ENCODE peak calls at places on chromosomes 6 and 20, in ten cellular contexts. One of them, this sample, is unnamed.

GRCh38 chr20:2626853-2627541 is 25.4 kb upstream of the NOP56 start:
- DNase-seq in MM.1S: no peak
- DNase-seq in esophagus muscularis mucosa: no peak
- DNase-seq in ovary: no peak
- DNase-seq in OCI-LY7: no peak
- DNase-seq in fibroblast of lung: peak
- DNase-seq in GM13976: no peak
- DNase-seq in heart left ventricle: no peak
- DNase-seq in heart right ventricle: no peak
- DNase-seq in HL-60: no peak
- DNase-seq in this sample: peak

GRCh38 chr6:158026054-158026900 is 44.6 kb downstream of the SYNJ2 start:
- DNase-seq in MM.1S: no peak
- DNase-seq in esophagus muscularis mucosa: no peak
- DNase-seq in ovary: peak
- DNase-seq in OCI-LY7: peak
- DNase-seq in fibroblast of lung: peak
- DNase-seq in GM13976: peak
- DNase-seq in heart left ventricle: peak
- DNase-seq in heart right ventricle: peak
- DNase-seq in HL-60: peak
- DNase-seq in this sample: peak

GRCh38 chr6:135066806-135067205 is 12.2 kb upstream of the HBS1L start:
- DNase-seq in MM.1S: no peak
- DNase-seq in esophagus muscularis mucosa: no peak
- DNase-seq in ovary: no peak
- DNase-seq in OCI-LY7: no peak
- DNase-seq in fibroblast of lung: no peak
- DNase-seq in GM13976: no peak
- DNase-seq in heart left ventricle: no peak
- DNase-seq in heart right ventricle: no peak
- DNase-seq in HL-60: no peak
- DNase-seq in this sample: no peak

GRCh38 chr6:26538936-26539615 is 910 bp downstream of the HMGN4 start:
- DNase-seq in MM.1S: no peak
- DNase-seq in esophagus muscularis mucosa: no peak
- DNase-seq in ovary: no peak
- DNase-seq in OCI-LY7: no peak
- DNase-seq in fibroblast of lung: no peak
- DNase-seq in GM13976: no peak
- DNase-seq in heart left ventricle: no peak
- DNase-seq in heart right ventricle: no peak
- DNase-seq in HL-60: no peak
- DNase-seq in this sample: peak

GRCh38 chr6:106609699-106610098 is 19.6 kb downstream of the RTN4IP1 start:
- DNase-seq in MM.1S: no peak
- DNase-seq in esophagus muscularis mucosa: no peak
- DNase-seq in ovary: no peak
- DNase-seq in OCI-LY7: peak
- DNase-seq in fibroblast of lung: no peak
- DNase-seq in GM13976: no peak
- DNase-seq in heart left ventricle: no peak
- DNase-seq in heart right ventricle: no peak
- DNase-seq in HL-60: no peak
- DNase-seq in this sample: peak

GRCh38 chr6:57064809-57065208 is 18.3 kb downstream of the KIAA1586 start:
- DNase-seq in MM.1S: no peak
- DNase-seq in esophagus muscularis mucosa: no peak
- DNase-seq in ovary: no peak
- DNase-seq in OCI-LY7: no peak
- DNase-seq in fibroblast of lung: no peak
- DNase-seq in GM13976: no peak
- DNase-seq in heart left ventricle: no peak
- DNase-seq in heart right ventricle: no peak
- DNase-seq in HL-60: no peak
- DNase-seq in this sample: peak

GRCh38 chr6:163494279-163494727 is 79.8 kb downstream of the QKI start:
- DNase-seq in MM.1S: no peak
- DNase-seq in esophagus muscularis mucosa: no peak
- DNase-seq in ovary: no peak
- DNase-seq in OCI-LY7: no peak
- DNase-seq in fibroblast of lung: no peak
- DNase-seq in GM13976: no peak
- DNase-seq in heart left ventricle: no peak
- DNase-seq in heart right ventricle: no peak
- DNase-seq in HL-60: no peak
- DNase-seq in this sample: no peak

GRCh38 chr6:20242397-20242796 is 30.1 kb upstream of the MBOAT1 start:
- DNase-seq in MM.1S: no peak
- DNase-seq in esophagus muscularis mucosa: no peak
- DNase-seq in ovary: no peak
- DNase-seq in OCI-LY7: no peak
- DNase-seq in fibroblast of lung: no peak
- DNase-seq in GM13976: no peak
- DNase-seq in heart left ventricle: no peak
- DNase-seq in heart right ventricle: no peak
- DNase-seq in HL-60: no peak
- DNase-seq in this sample: no peak

GRCh38 chr20:23476015-23476754 is 14.7 kb upstream of the CST8 start:
- DNase-seq in MM.1S: no peak
- DNase-seq in esophagus muscularis mucosa: peak
- DNase-seq in ovary: no peak
- DNase-seq in OCI-LY7: no peak
- DNase-seq in fibroblast of lung: no peak
- DNase-seq in GM13976: no peak
- DNase-seq in heart left ventricle: no peak
- DNase-seq in heart right ventricle: no peak
- DNase-seq in HL-60: no peak
- DNase-seq in this sample: no peak

GRCh38 chr6:68326762-68327161 is 308.3 kb upstream of the ADGRB3 start:
- DNase-seq in MM.1S: no peak
- DNase-seq in esophagus muscularis mucosa: no peak
- DNase-seq in ovary: no peak
- DNase-seq in OCI-LY7: no peak
- DNase-seq in fibroblast of lung: no peak
- DNase-seq in GM13976: no peak
- DNase-seq in heart left ventricle: no peak
- DNase-seq in heart right ventricle: no peak
- DNase-seq in HL-60: no peak
- DNase-seq in this sample: no peak

GRCh38 chr6:134422426-134423231 is 104.7 kb upstream of the SGK1 start:
- DNase-seq in MM.1S: no peak
- DNase-seq in esophagus muscularis mucosa: no peak
- DNase-seq in ovary: no peak
- DNase-seq in OCI-LY7: no peak
- DNase-seq in fibroblast of lung: peak
- DNase-seq in GM13976: no peak
- DNase-seq in heart left ventricle: no peak
- DNase-seq in heart right ventricle: no peak
- DNase-seq in HL-60: no peak
- DNase-seq in this sample: peak

GRCh38 chr6:154218336-154218735 is 138.3 kb downstream of the IPCEF1 start:
- DNase-seq in MM.1S: no peak
- DNase-seq in esophagus muscularis mucosa: no peak
- DNase-seq in ovary: no peak
- DNase-seq in OCI-LY7: no peak
- DNase-seq in fibroblast of lung: no peak
- DNase-seq in GM13976: no peak
- DNase-seq in heart left ventricle: no peak
- DNase-seq in heart right ventricle: no peak
- DNase-seq in HL-60: peak
- DNase-seq in this sample: no peak
- TF ChIP-seq CTCF in MM.1S: no peak
- TF ChIP-seq CTCF in esophagus muscularis mucosa: no peak
- TF ChIP-seq CTCF in ovary: no peak
- TF ChIP-seq CTCF in OCI-LY7: no peak
- TF ChIP-seq CTCF in fibroblast of lung: no peak
- TF ChIP-seq CTCF in GM13976: no peak
- TF ChIP-seq CTCF in heart left ventricle: no peak
- TF ChIP-seq CTCF in heart right ventricle: no peak
- TF ChIP-seq CTCF in HL-60: no peak
- TF ChIP-seq CTCF in this sample: no peak

DNA sequence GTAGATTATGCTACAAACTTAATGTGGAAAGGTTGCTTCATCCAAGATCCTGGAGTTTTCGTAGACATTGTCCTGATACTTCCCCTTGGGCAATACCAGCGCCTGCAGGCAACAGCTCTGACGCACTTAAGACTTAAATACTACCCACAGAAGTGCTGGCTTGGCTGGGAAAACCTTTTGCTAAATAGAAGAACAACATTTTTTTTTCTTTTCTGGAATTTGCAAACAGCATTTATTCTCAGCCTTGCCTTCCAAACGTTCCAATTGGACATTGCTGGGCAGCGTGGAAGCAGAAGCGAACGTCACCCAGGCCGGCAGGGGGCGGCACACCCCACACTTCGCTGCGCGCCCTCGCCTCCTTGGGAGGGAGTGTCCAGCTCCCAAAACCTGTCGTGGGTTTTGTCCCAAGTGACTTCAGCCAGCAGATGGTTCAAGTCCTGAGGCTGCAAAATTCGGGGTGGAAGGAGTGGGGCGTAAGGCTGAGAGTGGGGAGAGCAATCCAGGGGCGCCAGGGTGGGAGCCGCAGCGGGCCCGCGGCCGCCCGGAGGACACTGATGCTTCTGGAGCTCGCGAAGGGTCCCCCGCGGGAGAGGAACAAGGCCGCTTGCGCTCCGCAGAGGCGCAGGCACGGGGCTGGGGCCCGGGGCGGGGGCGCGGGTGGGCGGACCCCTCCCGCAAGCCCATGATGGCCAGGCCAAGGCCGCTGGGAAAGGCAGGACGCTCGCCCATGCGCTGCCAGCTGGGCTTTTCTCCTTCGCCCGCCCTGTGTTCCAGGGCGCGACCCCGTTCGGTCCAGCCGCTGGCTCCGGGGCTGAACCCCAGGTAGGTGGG is 60.8 kb upstream of the MAP3K4 start:
- DNase-seq in MM.1S: peak
- DNase-seq in esophagus muscularis mucosa: no peak
- DNase-seq in ovary: peak
- DNase-seq in OCI-LY7: peak
- DNase-seq in fibroblast of lung: peak
- DNase-seq in GM13976: peak
- DNase-seq in heart left ventricle: peak
- DNase-seq in heart right ventricle: peak
- DNase-seq in HL-60: peak
- DNase-seq in this sample: peak
- TF ChIP-seq CTCF in MM.1S: peak
- TF ChIP-seq CTCF in esophagus muscularis mucosa: peak
- TF ChIP-seq CTCF in ovary: peak
- TF ChIP-seq CTCF in OCI-LY7: peak
- TF ChIP-seq CTCF in fibroblast of lung: peak
- TF ChIP-seq CTCF in GM13976: peak
- TF ChIP-seq CTCF in heart left ventricle: peak
- TF ChIP-seq CTCF in heart right ventricle: peak
- TF ChIP-seq CTCF in HL-60: peak
- TF ChIP-seq CTCF in this sample: peak

DNA sequence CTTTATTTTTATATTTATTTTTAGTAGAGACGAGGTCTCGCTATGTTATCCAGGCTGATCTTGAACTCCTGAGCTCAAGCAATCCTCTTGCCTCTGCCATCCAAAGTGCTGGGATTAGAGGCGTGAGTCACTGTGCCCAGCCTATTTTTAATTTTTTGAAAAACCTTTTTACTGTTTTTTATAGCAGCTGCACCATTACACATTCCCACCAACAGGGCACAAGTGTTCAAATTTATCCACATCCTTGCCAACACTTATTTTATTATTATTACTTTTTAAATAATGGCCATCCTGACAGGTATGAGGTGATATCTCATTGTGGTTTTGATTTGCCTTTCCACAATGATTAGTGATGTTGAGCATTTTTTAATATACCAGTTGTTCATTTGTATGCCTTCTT is 42.5 kb downstream of the PACSIN1 start:
- DNase-seq in MM.1S: no peak
- DNase-seq in esophagus muscularis mucosa: no peak
- DNase-seq in ovary: no peak
- DNase-seq in OCI-LY7: no peak
- DNase-seq in fibroblast of lung: no peak
- DNase-seq in GM13976: no peak
- DNase-seq in heart left ventricle: no peak
- DNase-seq in heart right ventricle: no peak
- DNase-seq in HL-60: no peak
- DNase-seq in this sample: no peak
- TF ChIP-seq CTCF in MM.1S: no peak
- TF ChIP-seq CTCF in esophagus muscularis mucosa: no peak
- TF ChIP-seq CTCF in ovary: no peak
- TF ChIP-seq CTCF in OCI-LY7: no peak
- TF ChIP-seq CTCF in fibroblast of lung: no peak
- TF ChIP-seq CTCF in GM13976: no peak
- TF ChIP-seq CTCF in heart left ventricle: no peak
- TF ChIP-seq CTCF in heart right ventricle: no peak
- TF ChIP-seq CTCF in HL-60: no peak
- TF ChIP-seq CTCF in this sample: peak

GRCh38 chr6:166330612-166331011 is 11.7 kb downstream of the SFT2D1 start:
- DNase-seq in MM.1S: no peak
- DNase-seq in esophagus muscularis mucosa: no peak
- DNase-seq in ovary: peak
- DNase-seq in OCI-LY7: no peak
- DNase-seq in fibroblast of lung: peak
- DNase-seq in GM13976: no peak
- DNase-seq in heart left ventricle: peak
- DNase-seq in heart right ventricle: peak
- DNase-seq in HL-60: no peak
- DNase-seq in this sample: peak
- TF ChIP-seq CTCF in MM.1S: no peak
- TF ChIP-seq CTCF in esophagus muscularis mucosa: no peak
- TF ChIP-seq CTCF in ovary: no peak
- TF ChIP-seq CTCF in OCI-LY7: no peak
- TF ChIP-seq CTCF in fibroblast of lung: peak
- TF ChIP-seq CTCF in GM13976: no peak
- TF ChIP-seq CTCF in heart left ventricle: no peak
- TF ChIP-seq CTCF in heart right ventricle: no peak
- TF ChIP-seq CTCF in HL-60: no peak
- TF ChIP-seq CTCF in this sample: peak

DNA sequence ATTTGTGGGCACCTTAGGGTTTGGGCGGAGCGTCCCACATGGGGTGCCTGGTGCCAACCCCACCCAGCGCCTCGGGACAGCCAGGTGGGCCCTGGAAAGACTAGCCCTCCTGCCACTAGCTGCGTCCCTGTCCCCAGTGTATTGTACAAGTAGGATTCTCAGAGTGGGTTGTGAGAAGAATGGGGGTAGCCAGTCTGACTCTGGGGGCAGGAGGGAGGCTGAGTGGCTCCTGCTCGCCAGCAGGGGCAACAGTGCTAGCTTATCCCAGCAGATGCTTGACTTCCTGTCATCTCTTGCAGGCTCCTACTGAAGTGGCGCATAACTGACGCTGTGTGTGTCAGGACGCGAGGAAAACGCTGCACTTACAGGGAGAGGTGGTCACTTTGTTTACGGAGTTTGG is 9.3 kb downstream of the PSMA7 start:
- DNase-seq in MM.1S: no peak
- DNase-seq in esophagus muscularis mucosa: no peak
- DNase-seq in ovary: no peak
- DNase-seq in OCI-LY7: no peak
- DNase-seq in fibroblast of lung: no peak
- DNase-seq in GM13976: no peak
- DNase-seq in heart left ventricle: no peak
- DNase-seq in heart right ventricle: no peak
- DNase-seq in HL-60: no peak
- DNase-seq in this sample: no peak
- TF ChIP-seq CTCF in MM.1S: no peak
- TF ChIP-seq CTCF in esophagus muscularis mucosa: no peak
- TF ChIP-seq CTCF in ovary: no peak
- TF ChIP-seq CTCF in OCI-LY7: peak
- TF ChIP-seq CTCF in fibroblast of lung: no peak
- TF ChIP-seq CTCF in GM13976: no peak
- TF ChIP-seq CTCF in heart left ventricle: no peak
- TF ChIP-seq CTCF in heart right ventricle: peak
- TF ChIP-seq CTCF in HL-60: peak
- TF ChIP-seq CTCF in this sample: peak